ENCODE peak calls at places on chromosomes 11 and 22, in seven cellular contexts. A is stimulated activated CD4-positive, alpha-beta T cell treated with anti-CD3 and anti-CD28 coated beads, Interleukin-1b, Interleukin-23, amount 100 ng/mL, for 1 hour; I is sigmoid colon; E is NCI-H146; Y is astrocyte of the cerebellum; J is effector CD4-positive, alpha-beta T cell; T is NB4. K is an unnamed sample.
A peak's percentile ranks its signal among the peaks of the same experiment; 100 is the strongest.

GRCh38 chr11:63557548-63557947 is 5.6 kb downstream of the PLAAT2 start:
- DNase-seq in A (no peak), I (peak; percentile 15), E (peak; percentile 18), Y (no peak), J (no peak), T (no peak), K (no peak)

GRCh38 chr11:96094156-96094555 is 170.2 kb upstream of the MTMR2 start:
- DNase-seq in A (no peak), I (no peak), E (no peak), Y (no peak), J (no peak), T (no peak), K (no peak)

GRCh38 chr11:9953994-9954626 is 290.2 kb downstream of the SWAP70 start:
- DNase-seq in A (no peak), I (no peak), E (no peak), Y (no peak), J (no peak), T (no peak), K (no peak)

GRCh38 chr11:114110948-114111347 is 51.4 kb downstream of the ZBTB16 start:
- DNase-seq in A (no peak), I (no peak), E (no peak), Y (no peak), J (no peak), T (no peak), K (no peak)

GRCh38 chr11:87239001-87239400 is 201.3 kb downstream of the TMEM135 start:
- DNase-seq in A (no peak), I (no peak), E (no peak), Y (no peak), J (no peak), T (no peak), K (no peak)

GRCh38 chr11:26297179-26297970 is 34.6 kb upstream of the ANO3 start:
- DNase-seq in A (no peak), I (no peak), E (peak; percentile 40), Y (peak; percentile 66), J (no peak), T (peak; percentile 69), K (no peak)

GRCh38 chr11:108790501-108791299 is 125.8 kb downstream of the DDX10 start:
- DNase-seq in A (no peak), I (no peak), E (no peak), Y (no peak), J (no peak), T (no peak), K (no peak)

GRCh38 chr11:10095412-10096207 is 198.4 kb downstream of the SBF2 start:
- DNase-seq in A (no peak), I (no peak), E (no peak), Y (no peak), J (no peak), T (no peak), K (no peak)

GRCh38 chr11:34358666-34359547 is 1.1 kb upstream of the ABTB2 start:
- DNase-seq in A (peak; percentile 51), I (peak; percentile 88), E (peak; percentile 80), Y (peak; percentile 73), J (peak; percentile 71), T (peak; percentile 90), K (peak; percentile 83)

GRCh38 chr11:35247863-35248262 is 108.9 kb downstream of the CD44 start:
- DNase-seq in A (no peak), I (no peak), E (no peak), Y (no peak), J (peak; percentile 14), T (no peak), K (no peak)

GRCh38 chr11:123188508-123189165 is 6.4 kb downstream of the CLMP start:
- DNase-seq in A (no peak), I (no peak), E (no peak), Y (peak; percentile 73), J (no peak), T (no peak), K (no peak)

GRCh38 chr11:35214792-35215193 is 75.8 kb downstream of the CD44 start:
- DNase-seq in A (no peak), I (no peak), E (no peak), Y (peak; percentile 98), J (peak; percentile 21), T (no peak), K (no peak)

GRCh38 chr22:35349704-35350538 is 31.0 kb upstream of the HMOX1 start:
- DNase-seq in A (no peak), I (no peak), E (peak; percentile 54), Y (no peak), J (no peak), T (no peak), K (no peak)

GRCh38 chr11:133913761-133914160 is 43.0 kb downstream of the IGSF9B start:
- DNase-seq in A (no peak), I (no peak), E (no peak), Y (no peak), J (no peak), T (no peak), K (no peak)

GRCh38 chr11:68256331-68256741 is 15.4 kb downstream of the C11orf24 start:
- DNase-seq in A (no peak), I (no peak), E (no peak), Y (no peak), J (no peak), T (no peak), K (no peak)

GRCh38 chr11:71235719-71236118 is 16.7 kb downstream of the SHANK2 start:
- DNase-seq in A (no peak), I (peak; percentile 50), E (no peak), Y (no peak), J (no peak), T (no peak), K (no peak)

GRCh38 chr22:23110922-23111527 is 30.8 kb downstream of the RSPH14 start:
- DNase-seq in A (no peak), I (no peak), E (peak; percentile 85), Y (no peak), J (no peak), T (no peak), K (no peak)

GRCh38 chr11:112498701-112499100 is 238.0 kb upstream of the PLET1 start:
- DNase-seq in A (no peak), I (no peak), E (no peak), Y (no peak), J (no peak), T (no peak), K (no peak)

GRCh38 chr11:46050065-46050464 is 71.2 kb downstream of the PHF21A start:
- DNase-seq in A (no peak), I (peak; percentile 70), E (peak; percentile 23), Y (peak; percentile 90), J (no peak), T (peak; percentile 10), K (no peak)

GRCh38 chr11:17767301-17767885 is 32.8 kb downstream of the KCNC1 start:
- DNase-seq in A (no peak), I (no peak), E (no peak), Y (no peak), J (no peak), T (peak; percentile 76), K (no peak)

GRCh38 chr11:61574611-61575010 is 6.3 kb downstream of the SYT7 start:
- DNase-seq in A (no peak), I (no peak), E (no peak), Y (no peak), J (no peak), T (no peak), K (no peak)

GRCh38 chr22:42343136-42343484 is 72.7 kb upstream of the TCF20 start:
- DNase-seq in A (no peak), I (no peak), E (peak; percentile 55), Y (no peak), J (no peak), T (no peak), K (no peak)

GRCh38 chr11:67378544-67378943 is 5.1 kb upstream of the CLCF1 start:
- DNase-seq in A (no peak), I (no peak), E (no peak), Y (no peak), J (no peak), T (no peak), K (no peak)

GRCh38 chr11:66139817-66140216 is 69.7 kb downstream of the PACS1 start:
- DNase-seq in A (no peak), I (no peak), E (no peak), Y (no peak), J (no peak), T (no peak), K (no peak)

GRCh38 chr11:17572791-17573460 is 25.9 kb downstream of the OTOG start:
- DNase-seq in A (no peak), I (no peak), E (no peak), Y (no peak), J (no peak), T (no peak), K (no peak)

GRCh38 chr11:133793271-133793848 is 52.0 kb downstream of the SPATA19 start:
- DNase-seq in A (no peak), I (no peak), E (no peak), Y (no peak), J (no peak), T (no peak), K (no peak)

GRCh38 chr11:12155696-12156095 is 45.3 kb downstream of the MICAL2 start:
- DNase-seq in A (no peak), I (no peak), E (no peak), Y (no peak), J (no peak), T (no peak), K (no peak)

GRCh38 chr11:74019860-74020259 is 11.0 kb upstream of the UCP3 start:
- DNase-seq in A (no peak), I (no peak), E (no peak), Y (no peak), J (no peak), T (peak; percentile 12), K (no peak)

GRCh38 chr22:28021998-28022660 is 103.1 kb upstream of the PITPNB start:
- DNase-seq in A (no peak), I (peak; percentile 61), E (no peak), Y (no peak), J (no peak), T (no peak), K (no peak)

GRCh38 chr11:114316980-114317675 is 20.9 kb downstream of the NNMT start:
- DNase-seq in A (no peak), I (peak; percentile 80), E (no peak), Y (no peak), J (no peak), T (no peak), K (peak; percentile 61)

GRCh38 chr22:45905924-45906865 is 70.8 kb downstream of the WNT7B start:
- DNase-seq in A (no peak), I (no peak), E (no peak), Y (no peak), J (no peak), T (peak; percentile 85), K (no peak)

GRCh38 chr11:7514099-7514725 is 413 bp downstream of the PPFIBP2 start:
- DNase-seq in A (peak; percentile 5), I (peak; percentile 73), E (no peak), Y (no peak), J (no peak), T (peak; percentile 64), K (peak; percentile 74)

GRCh38 chr22:27597703-27598444 is 203.7 kb downstream of the MN1 start:
- DNase-seq in A (no peak), I (no peak), E (peak; percentile 15), Y (no peak), J (no peak), T (peak; percentile 17), K (no peak)

GRCh38 chr11:116219171-116219635 is 553.6 kb downstream of the BUD13 start:
- DNase-seq in A (no peak), I (no peak), E (no peak), Y (peak; percentile 2), J (no peak), T (no peak), K (no peak)

GRCh38 chr11:5229388-5229787 is 2.5 kb upstream of the HBB start:
- DNase-seq in A (no peak), I (no peak), E (no peak), Y (no peak), J (no peak), T (no peak), K (no peak)

GRCh38 chr11:101434241-101434640 is 149.6 kb downstream of the TRPC6 start:
- DNase-seq in A (no peak), I (no peak), E (no peak), Y (no peak), J (no peak), T (no peak), K (no peak)

GRCh38 chr11:46064221-46064620 is 57.0 kb downstream of the PHF21A start:
- DNase-seq in A (no peak), I (no peak), E (no peak), Y (no peak), J (no peak), T (no peak), K (no peak)

K was measured in tibial artery.